ENCODE peak calls at places on chromosomes 11 and 22, in ten cellular contexts. F is kidney; C is mesendoderm; N is neuronal stem cell; L is CD8-positive, alpha-beta T cell; S is thoracic aorta; J is lower lobe of right lung; G is mucosa of descending colon; K is small intestine; Y is right lobe of liver. W is an unnamed sample. For H3K4me1, the result is how much of the 10 kb centered on the place peaks cover.

GRCh38 chr11:69791266-69791665 is 16.1 kb upstream of the FGF4 start:
- DNase-seq in N (no peak), F (no peak), G (no peak), J (no peak), L (no peak), C (no peak), S (no peak), K (no peak), Y (no peak), W (no peak)

GRCh38 chr11:76783294-76783900 is at the start of gene TSKU:
- DNase-seq in C (peak), L (no peak), K (no peak), S (no peak), N (peak), Y (no peak), J (peak), F (no peak), G (peak), W (no peak)

GRCh38 chr11:5420993-5421392 is 918 bp upstream of the OR51Q1 start:
- DNase-seq in F (no peak), S (no peak), C (no peak), K (no peak), N (no peak), J (no peak), Y (no peak), G (no peak), L (no peak), W (no peak)

GRCh38 chr11:27599217-27599616 is 92.6 kb upstream of the LIN7C start:
- DNase-seq in N (no peak), K (no peak), S (no peak), L (no peak), F (no peak), J (no peak), C (peak), Y (no peak), G (no peak), W (no peak)

GRCh38 chr11:2516276-2517015 is 71.6 kb downstream of the KCNQ1 start:
- DNase-seq in Y (peak), C (no peak), L (no peak), K (no peak), J (no peak), G (peak), S (no peak), N (no peak), F (peak), W (no peak)

GRCh38 chr11:133966924-133967598 is 10.3 kb upstream of the IGSF9B start:
- DNase-seq in N (no peak), Y (no peak), F (no peak), G (no peak), S (no peak), J (no peak), L (peak), K (no peak), C (peak), W (no peak)

GRCh38 chr11:498297-499181 is 8.5 kb downstream of the RNH1 start:
- DNase-seq in L (no peak), F (no peak), Y (no peak), S (no peak), K (no peak), G (peak), J (no peak), N (no peak), C (no peak), W (no peak)

GRCh38 chr22:11360632-11361031 is 4167.4 kb upstream of the OR11H1 start:
- DNase-seq in K (no peak), J (peak), Y (no peak), F (no peak), C (no peak), G (no peak), S (no peak), N (no peak), L (no peak), W (no peak)

GRCh38 chr11:1206391-1207271 is 16.2 kb upstream of the MUC5B start:
- DNase-seq in S (no peak), J (peak), G (no peak), C (no peak), K (no peak), Y (peak), N (no peak), L (no peak), F (peak), W (no peak)

GRCh38 chr22:46042786-46043185 is 65.8 kb upstream of the WNT7B start:
- DNase-seq in L (no peak), Y (no peak), S (no peak), N (no peak), K (no peak), C (no peak), F (no peak), G (no peak), J (peak), W (no peak)

GRCh38 chr22:50621948-50622722 is 5.8 kb downstream of the ARSA start:
- DNase-seq in Y (no peak), N (no peak), C (no peak), K (no peak), F (peak), S (no peak), G (peak), L (no peak), J (no peak), W (no peak)

GRCh38 chr11:27075192-27075591 is 34.6 kb downstream of the BBOX1 start:
- DNase-seq in S (no peak), L (no peak), K (no peak), J (no peak), G (no peak), C (no peak), N (no peak), F (no peak), Y (no peak), W (no peak)

GRCh38 chr11:86201371-86201770 is 43.2 kb upstream of the EED start:
- DNase-seq in J (no peak), G (no peak), L (no peak), S (no peak), Y (no peak), C (no peak), N (no peak), K (no peak), F (no peak), W (no peak)

GRCh38 chr11:115918579-115918978 is 414.4 kb upstream of the CADM1 start:
- DNase-seq in C (no peak), K (no peak), G (no peak), J (no peak), Y (no peak), N (no peak), F (no peak), S (no peak), L (no peak), W (no peak)

GRCh38 chr11:114562166-114562916 is 2.7 kb upstream of the NXPE1 start:
- DNase-seq in J (no peak), L (no peak), F (no peak), S (no peak), K (peak), C (peak), N (no peak), G (no peak), Y (no peak), W (no peak)

GRCh38 chr11:128894685-128895084 is 3.5 kb downstream of the KCNJ5 start:
- DNase-seq in J (peak), G (no peak), L (no peak), K (peak), N (no peak), C (no peak), Y (peak), S (no peak), F (no peak), W (no peak)

GRCh38 chr11:86360775-86361395 is 13.8 kb upstream of the CCDC81 start:
- DNase-seq in G (no peak), Y (no peak), L (no peak), K (peak), C (peak), F (no peak), J (no peak), S (no peak), N (no peak), W (no peak)

GRCh38 chr22:28112548-28113043 is 193.5 kb upstream of the PITPNB start:
- DNase-seq in S (peak), Y (no peak), N (peak), L (no peak), G (no peak), K (peak), J (peak), F (no peak), C (peak), W (no peak)

GRCh38 chr22:20571531-20572007 is 64.2 kb downstream of the MED15 start:
- DNase-seq in Y (peak), L (peak), K (peak), C (peak), N (peak), J (no peak), S (no peak), G (peak), F (no peak), W (no peak)

GRCh38 chr11:82458777-82459176 is 274.9 kb downstream of the FAM181B start:
- DNase-seq in L (no peak), Y (no peak), N (peak), G (no peak), F (no peak), C (peak), K (no peak), S (no peak), J (no peak), W (no peak)

GRCh38 chr11:83070878-83071640 is 638 bp downstream of the RAB30 start:
- DNase-seq in F (peak), J (peak), K (peak), Y (peak), L (no peak), S (no peak), N (peak), C (peak), G (peak), W (no peak)

GRCh38 chr11:9384535-9385287 is at the start of gene IPO7:
- DNase-seq in G (peak), Y (peak), F (peak), S (peak), C (peak), J (peak), N (peak), K (peak), L (peak), W (peak)

GRCh38 chr11:86571273-86571948 is 101.0 kb downstream of the ME3 start:
- DNase-seq in N (no peak), L (no peak), K (no peak), C (peak), F (no peak), J (no peak), S (no peak), Y (no peak), G (no peak), W (peak)

GRCh38 chr11:64971421-64972233 is at the start of gene MAJIN:
- DNase-seq in J (peak), C (peak), Y (peak), N (peak), L (peak), S (peak), F (peak), K (peak), G (peak), W (no peak)

DNA sequence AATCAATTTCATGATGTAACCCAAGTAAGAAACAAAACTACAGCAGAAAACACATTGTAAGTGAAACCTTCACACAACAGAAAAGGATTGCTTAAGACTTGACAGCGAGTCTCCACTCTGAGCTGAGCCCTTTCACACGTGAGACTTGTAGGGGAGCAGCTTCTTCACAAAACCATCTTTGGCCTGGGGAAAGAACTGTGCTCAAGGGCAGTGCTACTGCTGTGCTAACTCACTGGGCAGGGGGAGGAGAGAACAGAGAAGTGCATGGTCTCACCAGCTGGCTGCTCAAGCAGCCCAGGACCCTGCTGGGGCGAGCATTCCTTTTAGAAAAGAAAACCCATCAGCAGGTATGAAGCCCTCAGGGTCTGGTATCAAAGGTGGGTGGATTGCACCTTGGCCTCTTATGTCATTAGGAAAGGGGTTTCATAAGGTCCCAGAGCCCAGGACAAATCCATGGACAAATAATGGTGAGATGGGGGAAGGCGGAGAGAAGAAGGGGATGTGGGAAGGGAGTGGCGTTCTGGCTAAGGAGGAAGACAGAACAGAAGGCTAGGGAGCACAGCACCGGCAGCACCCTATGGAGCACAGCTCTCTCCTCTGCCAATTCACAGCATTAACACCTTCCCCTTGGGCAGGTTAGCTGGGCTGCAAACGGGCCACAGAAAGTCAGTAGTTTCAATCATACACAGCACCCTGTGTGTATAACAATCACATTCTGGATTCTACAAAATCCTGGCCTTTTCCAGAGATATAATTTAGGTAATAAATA is 20.7 kb upstream of the RAPSN start:
- DNase-seq in L (no peak), Y (no peak), C (peak), K (no peak), F (peak), J (no peak), S (no peak), G (no peak), N (no peak), W (no peak)
- H3K4me3 ChIP-seq in L (no peak), Y (no peak), C (no peak), K (no peak), F (no peak), J (no peak), S (no peak), G (no peak), N (no peak), W (no peak)

DNA sequence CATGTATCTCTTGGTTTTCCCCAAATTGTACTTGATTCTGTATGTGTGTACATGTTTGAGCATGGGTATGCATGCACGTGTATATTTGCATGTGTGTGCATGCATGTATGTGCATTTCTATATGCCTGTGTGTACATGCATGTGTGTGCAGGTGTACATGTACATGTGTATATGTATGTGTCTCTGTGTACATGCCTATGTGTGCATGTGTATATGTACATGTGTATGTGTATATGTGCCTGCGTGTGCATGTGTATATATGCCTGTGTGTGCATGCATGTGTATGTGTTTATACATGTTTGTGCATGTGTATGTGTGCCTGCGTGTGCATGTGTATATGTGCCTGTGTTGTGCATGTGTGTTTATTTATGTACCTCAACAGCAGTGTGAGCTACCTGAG is 5.3 kb upstream of the NCF4 start:
- DNase-seq in N (no peak), K (no peak), J (no peak), G (no peak), S (no peak), F (no peak), L (no peak), C (no peak), Y (no peak), W (no peak)
- H3K4me1 ChIP-seq in N (under half), K (under half), J (under half), G (under half), S (under half), F (under half), L (under half), C (under half), Y (under half), W (under half)

GRCh38 chr11:66316849-66317251 is at the start of gene CD248:
- DNase-seq in C (peak), K (no peak), S (no peak), J (no peak), G (peak), F (peak), Y (no peak), N (no peak), L (no peak), W (no peak)
- H3K4me3 ChIP-seq in C (no peak), K (peak), S (peak), J (peak), G (no peak), F (peak), Y (peak), N (no peak), L (peak), W (no peak)

GRCh38 chr11:46555269-46556054 is 38.4 kb downstream of the AMBRA1 start:
- DNase-seq in F (no peak), L (no peak), N (no peak), C (no peak), K (peak), J (no peak), Y (no peak), G (no peak), S (no peak), W (no peak)

GRCh38 chr11:46560300-46561025 is 33.4 kb downstream of the AMBRA1 start:
- DNase-seq in F (no peak), G (no peak), K (peak), C (no peak), J (no peak), L (no peak), Y (no peak), N (no peak), S (no peak), W (no peak)

GRCh38 chr11:46559815-46560214 is 34.0 kb downstream of the AMBRA1 start:
- DNase-seq in C (no peak), S (no peak), G (no peak), K (peak), J (no peak), L (no peak), N (no peak), F (no peak), Y (no peak), W (no peak)

GRCh38 chr11:46554205-46555162 is 39.3 kb downstream of the AMBRA1 start:
- DNase-seq in C (peak), G (no peak), J (no peak), Y (no peak), K (peak), S (no peak), N (no peak), L (no peak), F (no peak), W (no peak)

GRCh38 chr11:46557684-46558151 is 36.1 kb downstream of the AMBRA1 start:
- DNase-seq in G (no peak), C (no peak), S (no peak), L (no peak), N (no peak), K (no peak), J (no peak), Y (no peak), F (no peak), W (no peak)
- H3K4me1 ChIP-seq in G (half or more), C (under half), S (under half), L (under half), N (under half), K (under half), J (half or more), Y (under half), F (under half), W (under half)

GRCh38 chr22:35341090-35341874 is 39.6 kb upstream of the HMOX1 start:
- DNase-seq in F (peak), N (no peak), G (no peak), K (no peak), L (no peak), C (no peak), S (no peak), Y (no peak), J (no peak), W (no peak)

GRCh38 chr22:35345808-35346505 is 34.9 kb upstream of the HMOX1 start:
- DNase-seq in N (no peak), Y (no peak), G (peak), S (no peak), F (peak), J (no peak), L (no peak), K (no peak), C (no peak), W (no peak)

GRCh38 chr22:35344956-35345690 is 35.8 kb upstream of the HMOX1 start:
- DNase-seq in L (no peak), G (peak), F (peak), K (no peak), N (no peak), Y (no peak), S (no peak), C (no peak), J (no peak), W (no peak)

GRCh38 chr22:35343664-35344550 is 37.0 kb upstream of the HMOX1 start:
- DNase-seq in K (no peak), Y (no peak), S (no peak), F (peak), J (no peak), L (no peak), N (no peak), G (no peak), C (no peak), W (no peak)

DNA sequence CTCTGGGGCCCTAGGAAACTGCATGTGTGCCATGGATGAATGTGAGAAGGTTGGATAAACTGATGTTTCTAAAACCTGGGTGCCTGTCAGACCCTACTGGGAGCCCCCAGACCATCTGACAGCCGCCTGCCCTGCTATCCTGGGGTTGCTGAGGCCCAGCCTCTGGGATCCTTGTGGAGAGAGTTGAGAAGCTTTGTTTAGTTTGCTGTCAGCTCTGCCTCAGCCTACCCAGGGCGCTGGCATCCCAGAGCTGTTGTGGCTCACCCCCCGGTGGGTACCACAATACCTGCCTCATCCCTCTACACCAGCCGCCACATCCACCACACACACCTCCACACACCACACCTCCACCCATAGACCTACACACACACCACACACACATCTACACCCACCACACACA is 38.5 kb upstream of the HMOX1 start:
- DNase-seq in Y (no peak), K (no peak), N (no peak), F (peak), G (no peak), S (no peak), C (no peak), J (no peak), L (no peak), W (no peak)
- H3K4me3 ChIP-seq in Y (no peak), K (no peak), N (peak), F (no peak), G (no peak), S (no peak), C (no peak), J (no peak), L (no peak), W (no peak)

W was measured in iPS DF 6.9.